ENCODE peak calls at places on chromosomes 13 and 19, in nine cellular contexts. F, O, M, L, B, K, A, H and Q are unnamed samples.

GRCh38 chr19:41299755-41300089 is 10.2 kb upstream of the CCDC97 start:
- DNase-seq in B (peak), F (no peak), K (peak), A (peak), H (no peak), O (peak), L (no peak), M (peak), Q (peak)

GRCh38 chr13:97235549-97236206 is 13.5 kb downstream of the MBNL2 start:
- DNase-seq in B (no peak), A (no peak), H (no peak), K (no peak), O (no peak), M (peak), L (no peak), F (no peak), Q (no peak)

GRCh38 chr13:50228527-50228926 is 213.3 kb downstream of the KCNRG start:
- DNase-seq in L (no peak), F (no peak), A (no peak), M (no peak), H (no peak), O (no peak), K (no peak), B (no peak), Q (no peak)

GRCh38 chr19:11384778-11385129 is 640 bp upstream of the EPOR start:
- DNase-seq in B (no peak), M (no peak), L (no peak), F (no peak), K (no peak), O (no peak), H (no peak), A (no peak), Q (no peak)

GRCh38 chr13:46667687-46668281 is 114.8 kb downstream of the LRCH1 start:
- DNase-seq in K (no peak), H (peak), M (no peak), O (no peak), A (no peak), B (no peak), F (no peak), L (no peak), Q (no peak)

GRCh38 chr13:67330149-67330548 is 100.0 kb upstream of the PCDH9 start:
- DNase-seq in A (no peak), L (no peak), O (no peak), B (no peak), M (no peak), H (no peak), K (no peak), F (no peak), Q (no peak)

GRCh38 chr13:75760182-75760981 is 124.3 kb downstream of the LMO7 start:
- DNase-seq in M (peak), H (no peak), B (no peak), A (no peak), K (peak), L (no peak), O (peak), F (no peak), Q (no peak)

GRCh38 chr13:108377646-108378206 is 108.2 kb downstream of the TNFSF13B start:
- DNase-seq in M (no peak), F (no peak), O (no peak), B (no peak), A (no peak), K (no peak), H (no peak), L (no peak), Q (no peak)

GRCh38 chr19:34295103-34295502 is 40.7 kb downstream of the GARRE1 start:
- DNase-seq in M (no peak), A (no peak), F (no peak), B (no peak), O (no peak), H (no peak), L (no peak), K (no peak), Q (no peak)

GRCh38 chr13:53782400-53783030 is 753.9 kb downstream of the OLFM4 start:
- DNase-seq in B (peak), H (peak), F (peak), L (no peak), A (peak), M (no peak), O (peak), K (no peak), Q (peak)

GRCh38 chr19:42285546-42285945 is 16.4 kb upstream of the PRR19 start:
- DNase-seq in O (no peak), H (peak), F (no peak), M (no peak), B (no peak), A (no peak), L (no peak), K (no peak), Q (no peak)

GRCh38 chr13:20348018-20348417 is 115.9 kb upstream of the GJB6 start:
- DNase-seq in H (no peak), M (no peak), A (no peak), F (no peak), O (no peak), K (no peak), B (no peak), L (no peak), Q (no peak)

GRCh38 chr13:61136515-61136914 is 279.1 kb downstream of the PCDH20 start:
- DNase-seq in B (no peak), F (no peak), O (no peak), A (no peak), M (no peak), L (no peak), K (no peak), H (no peak), Q (no peak)

GRCh38 chr19:47112166-47112663 is 1.4 kb downstream of the ZC3H4 start:
- DNase-seq in B (peak), K (peak), O (peak), A (peak), F (no peak), H (peak), M (peak), L (no peak), Q (peak)

GRCh38 chr13:35818577-35819165 is 312.5 kb downstream of the DCLK1 start:
- DNase-seq in O (peak), L (no peak), B (no peak), M (no peak), F (peak), A (no peak), K (no peak), H (peak), Q (peak)

GRCh38 chr13:34364633-34365032 is 546.7 kb downstream of the RFC3 start:
- DNase-seq in F (no peak), A (peak), L (no peak), H (no peak), O (peak), B (no peak), K (no peak), M (no peak), Q (no peak)

GRCh38 chr13:93476175-93476574 is 249.6 kb downstream of the GPC6 start:
- DNase-seq in H (no peak), K (no peak), O (peak), M (no peak), A (peak), F (peak), B (peak), L (no peak), Q (no peak)

GRCh38 chr13:102729560-102730275 is 34.9 kb upstream of the METTL21C start:
- DNase-seq in H (no peak), B (no peak), F (no peak), K (no peak), L (no peak), A (peak), M (no peak), O (peak), Q (no peak)

GRCh38 chr19:55525289-55526101 is 11.4 kb downstream of the SBK2 start:
- DNase-seq in F (no peak), K (no peak), A (no peak), L (no peak), B (no peak), H (no peak), O (no peak), M (no peak), Q (no peak)
- H3K4me3 ChIP-seq in F (no peak), K (no peak), A (no peak), L (no peak), B (no peak), H (no peak), O (no peak), M (no peak), Q (no peak)

DNA sequence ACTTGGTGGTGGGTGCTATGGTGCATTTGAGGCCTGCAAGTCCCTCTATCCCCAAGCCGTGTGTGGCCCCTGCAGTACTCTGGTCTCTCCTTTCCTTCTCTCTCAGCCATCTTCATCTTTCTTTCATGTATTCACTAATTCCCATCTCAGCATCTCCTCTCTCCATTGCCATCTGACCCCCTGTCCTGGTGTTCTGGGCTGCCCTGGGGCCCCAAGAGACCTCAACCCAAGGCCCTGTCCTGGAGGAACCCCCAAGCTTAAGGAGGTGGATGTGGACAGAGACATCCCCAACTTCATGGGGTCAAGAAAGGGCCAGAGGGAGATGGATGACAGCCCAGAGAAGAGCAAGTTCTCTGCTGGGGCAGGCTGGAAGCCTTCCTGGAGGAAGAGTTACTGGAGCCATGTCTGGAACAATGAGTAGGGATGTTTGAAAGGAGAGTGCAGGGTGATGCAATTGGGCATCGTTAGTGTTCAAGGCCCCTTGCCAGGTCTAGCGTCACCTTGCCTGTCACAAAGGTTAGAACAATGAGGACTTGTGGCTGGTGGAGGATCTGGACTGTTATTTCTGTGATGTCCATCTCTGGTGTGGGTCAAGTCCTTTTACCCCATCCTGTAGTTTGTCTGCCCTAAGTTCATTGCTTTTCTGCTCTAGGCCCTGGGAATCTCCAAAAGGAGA is 3.5 kb downstream of the CYP4F3 start:
- DNase-seq in O (no peak), K (no peak), B (no peak), A (no peak), H (no peak), F (no peak), L (no peak), M (no peak), Q (no peak)
- H3K4me3 ChIP-seq in O (no peak), K (no peak), B (no peak), A (no peak), H (no peak), F (no peak), L (no peak), M (no peak), Q (no peak)

DNA sequence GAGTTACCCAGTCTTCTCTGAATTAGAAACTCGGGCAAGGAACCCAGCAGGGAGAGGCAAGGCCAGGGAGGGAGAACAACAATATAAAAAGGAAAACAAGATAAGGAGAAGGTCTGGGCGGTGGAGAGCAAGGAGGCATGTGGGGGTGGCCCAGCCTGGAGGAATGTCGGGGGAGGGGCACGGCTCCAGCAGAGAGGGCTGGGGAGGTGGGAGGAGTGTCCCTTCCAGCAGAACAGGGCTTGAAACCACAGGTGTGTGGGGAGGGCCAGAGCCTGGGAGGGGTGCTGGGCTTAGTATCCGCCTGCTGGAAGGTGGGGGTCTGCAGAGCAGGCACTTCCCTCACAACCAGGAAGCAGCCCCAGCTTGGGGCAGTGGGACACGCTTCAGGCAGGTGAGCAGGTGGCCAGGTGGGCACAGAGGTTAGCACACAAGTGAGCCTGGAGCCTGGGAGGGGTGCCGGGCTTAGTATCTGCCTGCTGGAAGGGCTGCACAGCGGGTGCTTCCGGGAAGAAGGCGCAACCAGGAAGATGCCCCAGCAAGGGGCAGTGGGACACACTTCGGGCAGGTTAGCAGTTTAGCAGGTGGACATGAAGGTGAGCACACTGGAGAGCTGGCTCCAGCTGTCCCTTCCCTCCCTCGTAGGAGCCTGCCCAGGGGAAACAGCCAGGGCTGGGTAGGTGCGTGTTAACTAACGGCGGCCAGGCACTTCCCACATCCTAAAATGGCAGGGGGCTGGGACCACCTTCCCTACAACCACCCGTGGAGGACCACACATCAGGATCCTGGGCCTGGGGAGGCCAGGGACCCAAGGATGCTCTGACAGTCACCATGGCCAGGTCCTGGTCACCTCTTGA is 3.1 kb downstream of the GAS6 start:
- DNase-seq in H (no peak), B (no peak), L (no peak), M (peak), K (no peak), F (no peak), O (peak), A (no peak), Q (no peak)
- H3K4me3 ChIP-seq in H (no peak), B (no peak), L (no peak), M (no peak), K (no peak), F (no peak), O (no peak), A (no peak), Q (no peak)

GRCh38 chr19:45864629-45865082 is 530 bp downstream of the FOXA3 start:
- DNase-seq in A (no peak), B (no peak), O (no peak), H (no peak), L (no peak), F (no peak), M (no peak), K (no peak), Q (no peak)
- H3K4me3 ChIP-seq in A (no peak), B (no peak), O (no peak), H (no peak), L (peak), F (peak), M (peak), K (no peak), Q (peak)

GRCh38 chr13:98976338-98976737 is 1.5 kb downstream of the DOCK9 start:
- DNase-seq in F (no peak), B (peak), K (no peak), O (peak), L (no peak), M (no peak), A (no peak), H (no peak), Q (no peak)
- H3K4me3 ChIP-seq in F (peak), B (peak), K (peak), O (no peak), L (no peak), M (no peak), A (peak), H (no peak), Q (no peak)

GRCh38 chr13:31725841-31726240 is 13.5 kb upstream of the RXFP2 start:
- DNase-seq in M (no peak), L (no peak), A (no peak), K (no peak), O (no peak), F (peak), H (no peak), B (no peak), Q (no peak)

GRCh38 chr13:31719214-31719613 is 20.1 kb upstream of the RXFP2 start:
- DNase-seq in H (no peak), L (no peak), B (no peak), M (no peak), F (no peak), O (no peak), A (no peak), K (no peak), Q (no peak)

DNA sequence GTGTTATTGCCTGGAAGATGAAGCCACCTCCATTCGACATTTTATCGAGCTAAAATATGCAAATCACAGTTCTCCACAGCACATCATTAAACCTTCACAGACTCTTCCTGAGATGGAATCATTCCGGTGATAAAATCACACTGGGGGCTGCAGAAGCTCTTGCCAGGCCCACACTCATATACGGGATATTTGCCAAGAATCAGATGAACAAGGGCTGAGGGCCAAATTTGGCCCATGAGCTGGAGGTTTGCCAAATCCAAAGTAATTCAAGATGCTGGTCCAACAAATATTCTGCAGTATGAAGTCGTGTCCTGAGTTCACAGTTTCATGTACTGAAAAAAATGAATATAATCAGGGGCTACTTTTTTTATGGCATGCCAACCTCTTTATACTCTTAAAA is 16.6 kb upstream of the RXFP2 start:
- DNase-seq in B (peak), A (no peak), L (no peak), O (peak), H (no peak), K (no peak), M (no peak), F (no peak), Q (no peak)
- H3K4me3 ChIP-seq in B (no peak), A (no peak), L (no peak), O (no peak), H (no peak), K (no peak), M (no peak), F (no peak), Q (no peak)

GRCh38 chr19:1674293-1674679 is 21.9 kb upstream of the TCF3 start:
- DNase-seq in H (no peak), F (no peak), K (no peak), M (no peak), B (no peak), L (no peak), O (no peak), A (no peak), Q (no peak)

GRCh38 chr19:1673645-1674292 is 21.4 kb upstream of the TCF3 start:
- DNase-seq in K (no peak), L (no peak), M (no peak), A (no peak), B (no peak), F (no peak), H (no peak), O (no peak), Q (no peak)

GRCh38 chr19:1672038-1672768 is 19.8 kb upstream of the TCF3 start:
- DNase-seq in M (peak), L (no peak), K (no peak), H (peak), B (no peak), O (peak), A (no peak), F (no peak), Q (peak)

GRCh38 chr19:1672769-1673644 is 20.6 kb upstream of the TCF3 start:
- DNase-seq in K (no peak), F (no peak), O (no peak), A (no peak), H (no peak), M (no peak), B (no peak), L (no peak), Q (no peak)

DNA sequence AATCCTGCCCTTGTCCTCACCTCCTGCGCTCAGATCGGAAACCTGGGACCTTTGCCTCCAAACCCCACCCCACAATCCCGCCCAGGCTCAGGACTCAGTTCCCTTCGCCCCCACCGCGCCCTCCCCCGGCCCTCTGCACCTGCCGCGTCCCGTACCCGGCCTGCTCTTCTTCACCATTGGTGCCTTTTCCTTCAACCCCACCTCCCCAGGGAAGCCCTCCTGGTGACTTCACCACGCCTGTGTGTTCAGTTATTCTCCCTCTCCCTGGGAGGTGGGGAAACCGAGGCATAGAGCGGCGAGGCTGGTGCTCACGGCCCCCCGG is 19.3 kb upstream of the TCF3 start:
- DNase-seq in L (no peak), A (no peak), M (no peak), O (no peak), K (no peak), H (peak), B (no peak), F (no peak), Q (no peak)
- H3K4me3 ChIP-seq in L (no peak), A (no peak), M (no peak), O (no peak), K (no peak), H (peak), B (peak), F (no peak), Q (peak)